ENCODE peak calls at places on chromosomes 16 and 17, in eight cellular contexts. Y, T, Z, D, J, Q, L and M are unnamed samples.

GRCh38 chr17:12734852-12735430 is 54.4 kb upstream of the ARHGAP44 start:
- DNase-seq in Q (no peak), Y (no peak), T (peak; percentile 12), Z (no peak), D (no peak), L (no peak), J (peak; percentile 17), M (no peak)

GRCh38 chr17:36505171-36505570 is 18.7 kb downstream of the ZNHIT3 start:
- DNase-seq in J (no peak), L (peak; percentile 50), D (peak; percentile 68), Q (no peak), T (no peak), Y (no peak), Z (no peak), M (no peak)

GRCh38 chr17:50785942-50786570 is 18.7 kb upstream of the ANKRD40CL start:
- DNase-seq in J (no peak), Z (no peak), L (no peak), Y (no peak), Q (peak; percentile 8), T (no peak), D (no peak), M (no peak)

GRCh38 chr17:69696645-69697044 is 282.1 kb downstream of the MAP2K6 start:
- DNase-seq in J (no peak), D (no peak), Y (no peak), Z (no peak), T (no peak), Q (no peak), L (no peak), M (no peak)

GRCh38 chr17:1643999-1644492 is 1.5 kb downstream of the SCARF1 start:
- DNase-seq in D (no peak), Z (no peak), Q (no peak), L (no peak), Y (no peak), J (no peak), T (no peak), M (peak; percentile 71)

GRCh38 chr16:26667271-26667703 is 399.4 kb upstream of the C16orf82 start:
- DNase-seq in Q (no peak), J (no peak), Z (no peak), T (peak; percentile 46), D (no peak), Y (peak; percentile 13), L (no peak), M (no peak)

GRCh38 chr17:77881545-77881944 is 77.0 kb upstream of the TNRC6C start:
- DNase-seq in Y (no peak), T (no peak), Q (no peak), Z (no peak), J (peak; percentile 86), D (peak; percentile 95), L (peak; percentile 95), M (peak; percentile 94)

GRCh38 chr16:81524382-81524781 is 79.8 kb downstream of the CMIP start:
- DNase-seq in J (no peak), L (no peak), D (no peak), Y (no peak), Q (no peak), T (no peak), Z (no peak), M (no peak)

GRCh38 chr16:9297437-9298113 is 206.1 kb downstream of the HAPSTR1 start:
- DNase-seq in D (no peak), Q (no peak), L (peak; percentile 67), J (peak; percentile 19), Y (peak; percentile 83), Z (peak; percentile 36), T (peak; percentile 62), M (peak; percentile 10)

GRCh38 chr16:87305505-87306391 is 11.4 kb downstream of the C16orf95 start:
- DNase-seq in Q (peak; percentile 62), L (peak; percentile 62), D (no peak), Z (no peak), Y (peak; percentile 56), J (no peak), T (peak; percentile 77), M (no peak)

GRCh38 chr17:74779948-74780400 is 3.8 kb upstream of the NAT9 start:
- DNase-seq in L (no peak), T (no peak), Y (no peak), J (no peak), D (no peak), Q (no peak), Z (no peak), M (peak; percentile 52)

GRCh38 chr16:53974484-53975115 is 270.6 kb downstream of the FTO start:
- DNase-seq in Z (no peak), T (no peak), Y (no peak), D (no peak), J (no peak), L (no peak), Q (no peak), M (no peak)

GRCh38 chr16:21038197-21038596 is 112.4 kb downstream of the DNAH3 start:
- DNase-seq in D (no peak), Y (no peak), J (no peak), L (no peak), Q (no peak), Z (no peak), T (no peak), M (no peak)

GRCh38 chr16:21037168-21037567 is 113.5 kb downstream of the DNAH3 start:
- DNase-seq in D (peak; percentile 1), Y (no peak), L (no peak), Z (no peak), J (no peak), T (no peak), Q (no peak), M (no peak)

GRCh38 chr16:21036471-21036870 is 114.2 kb downstream of the DNAH3 start:
- DNase-seq in D (no peak), Q (no peak), T (no peak), Y (no peak), Z (no peak), L (no peak), J (no peak), M (no peak)

GRCh38 chr16:21033707-21034106 is 116.9 kb downstream of the DNAH3 start:
- DNase-seq in Q (no peak), T (no peak), Z (no peak), J (peak; percentile 16), Y (no peak), L (no peak), D (no peak), M (no peak)

GRCh38 chr16:21037736-21038135 is 112.9 kb downstream of the DNAH3 start:
- DNase-seq in T (no peak), Q (no peak), Z (no peak), Y (peak; percentile 11), L (no peak), D (peak; percentile 56), J (no peak), M (no peak)
- TF ChIP-seq CTCF in T (no peak), Q (no peak), Z (no peak), Y (no peak), L (no peak), D (no peak), J (no peak), M (no peak)

GRCh38 chr16:79337906-79338305 is 262.6 kb downstream of the MAF start:
- DNase-seq in D (peak; percentile 37), Y (no peak), T (no peak), J (no peak), L (no peak), Z (no peak), Q (no peak), M (no peak)

GRCh38 chr16:79329967-79330366 is 270.6 kb downstream of the MAF start:
- DNase-seq in Z (no peak), T (no peak), L (no peak), J (no peak), Q (no peak), D (no peak), Y (no peak), M (no peak)

GRCh38 chr16:79331064-79331463 is 269.5 kb downstream of the MAF start:
- DNase-seq in J (no peak), L (no peak), Z (no peak), Y (no peak), Q (no peak), T (no peak), D (no peak), M (no peak)

GRCh38 chr16:79336437-79337229 is 263.9 kb downstream of the MAF start:
- DNase-seq in Q (no peak), Y (no peak), D (peak; percentile 4), J (no peak), L (no peak), Z (no peak), T (no peak), M (no peak)

DNA sequence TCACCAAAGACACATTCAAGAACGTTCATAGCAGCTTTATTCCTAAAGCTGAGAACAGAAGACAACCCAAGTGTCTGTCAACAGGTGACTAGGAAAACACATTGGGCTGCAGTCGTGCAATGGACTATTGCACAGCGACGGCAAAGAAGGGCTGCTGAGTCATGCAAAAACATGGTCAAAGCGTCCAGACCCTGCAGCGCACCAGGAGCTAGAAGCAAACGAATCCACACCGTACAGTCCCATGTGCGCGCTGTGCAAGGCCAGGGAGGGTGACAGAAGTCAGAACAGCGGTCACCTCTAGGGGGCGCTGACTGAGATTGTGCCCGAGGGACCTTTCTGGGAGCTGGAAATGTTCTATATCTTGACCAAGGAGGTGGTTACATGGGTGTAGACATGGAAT is 266.4 kb downstream of the MAF start:
- DNase-seq in D (peak; percentile 79), Q (no peak), L (no peak), T (peak; percentile 46), Z (peak; percentile 4), J (no peak), Y (peak; percentile 73), M (no peak)
- TF ChIP-seq CTCF in D (no peak), Q (no peak), L (peak; percentile 15), T (peak; percentile 87), Z (peak; percentile 10), J (peak; percentile 12), Y (peak; percentile 91), M (peak; percentile 31)

DNA sequence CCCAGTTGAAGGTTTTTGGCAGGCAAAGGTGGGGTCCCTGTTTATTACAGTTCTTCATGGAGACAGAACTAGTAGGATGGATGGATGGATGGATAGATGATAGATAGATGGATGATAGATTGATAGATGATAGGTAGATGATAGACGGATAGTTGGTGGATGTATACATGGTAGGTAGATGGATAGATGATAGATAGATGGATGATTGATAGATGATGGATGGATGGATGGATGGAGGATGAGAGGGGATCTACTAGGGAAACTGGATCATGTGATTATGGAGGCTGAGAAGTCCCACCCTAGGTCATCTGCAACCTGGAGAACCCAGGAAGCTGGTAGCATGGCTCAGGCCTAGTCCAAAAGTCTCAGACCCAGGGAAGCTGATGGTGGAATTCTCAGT is 88.6 kb downstream of the ABCC1 start:
- DNase-seq in D (no peak), Z (no peak), T (no peak), J (no peak), L (no peak), Y (no peak), Q (no peak), M (no peak)
- TF ChIP-seq CTCF in D (no peak), Z (no peak), T (no peak), J (no peak), L (no peak), Y (no peak), Q (no peak), M (no peak)

GRCh38 chr17:65572186-65572580 is 10.7 kb upstream of the AXIN2 start:
- DNase-seq in Z (no peak), Y (peak; percentile 61), J (no peak), L (no peak), D (no peak), Q (no peak), T (no peak), M (no peak)

GRCh38 chr17:65572581-65573282 is 11.3 kb upstream of the AXIN2 start:
- DNase-seq in Z (no peak), D (no peak), L (no peak), Q (no peak), T (peak; percentile 98), Y (peak; percentile 98), J (no peak), M (no peak)

GRCh38 chr17:65573283-65573603 is 11.8 kb upstream of the AXIN2 start:
- DNase-seq in Y (peak; percentile 55), L (no peak), Q (no peak), J (no peak), T (no peak), Z (no peak), D (no peak), M (no peak)

GRCh38 chr17:65576939-65577338 is 15.5 kb upstream of the AXIN2 start:
- DNase-seq in Z (no peak), D (no peak), Q (no peak), L (no peak), T (peak; percentile 79), J (no peak), Y (no peak), M (no peak)
- TF ChIP-seq CTCF in Z (no peak), D (no peak), Q (no peak), L (no peak), T (peak; percentile 45), J (no peak), Y (peak; percentile 23), M (no peak)